ENCODE peak calls at places on chromosomes 1 and 21, in eight cellular contexts. H, S, A, L, F, Y, J and K are unnamed samples.

GRCh38 chr1:50427086-50427817 is 4.0 kb upstream of the DMRTA2 start:
- DNase-seq in J (no peak), Y (no peak), H (no peak), F (no peak), L (no peak), S (no peak), A (no peak), K (no peak)

GRCh38 chr1:58783090-58783992 is 506 bp downstream of the JUN start:
- DNase-seq in J (peak; percentile 68), H (peak; percentile 20), L (peak; percentile 61), Y (no peak), F (peak; percentile 39), S (peak; percentile 55), A (peak; percentile 76), K (peak; percentile 78)

GRCh38 chr1:83751602-83752001 is 247.3 kb downstream of the TTLL7 start:
- DNase-seq in H (no peak), F (no peak), J (no peak), A (no peak), Y (no peak), S (no peak), L (no peak), K (no peak)

GRCh38 chr1:109475261-109475660 is 8.4 kb upstream of the ATXN7L2 start:
- DNase-seq in A (no peak), J (no peak), Y (no peak), S (no peak), L (no peak), F (no peak), H (no peak), K (no peak)

GRCh38 chr1:228099331-228099732 is 3.8 kb downstream of the C1orf35 start:
- DNase-seq in Y (peak; percentile 1), S (no peak), F (no peak), H (no peak), A (no peak), L (no peak), J (no peak), K (no peak)

GRCh38 chr1:185409763-185410528 is 92.9 kb upstream of the IVNS1ABP start:
- DNase-seq in J (no peak), F (no peak), S (no peak), Y (no peak), A (no peak), L (peak; percentile 10), H (no peak), K (peak; percentile 32)

GRCh38 chr1:151989131-151989868 is 4.4 kb downstream of the S100A10 start:
- DNase-seq in Y (no peak), H (no peak), A (peak; percentile 72), J (peak; percentile 93), S (no peak), F (peak; percentile 46), L (no peak), K (no peak)

GRCh38 chr1:28740118-28740517 is 3.4 kb downstream of the YTHDF2 start:
- DNase-seq in F (no peak), J (no peak), L (no peak), S (no peak), A (no peak), Y (no peak), H (no peak), K (no peak)

GRCh38 chr1:118954286-118954890 is 33.8 kb downstream of the TBX15 start:
- DNase-seq in Y (no peak), H (no peak), A (no peak), J (no peak), S (no peak), F (no peak), L (no peak), K (no peak)

GRCh38 chr21:14057313-14057712 is 153.4 kb downstream of the LIPI start:
- DNase-seq in A (no peak), Y (no peak), S (no peak), J (no peak), L (no peak), H (no peak), F (no peak), K (no peak)

GRCh38 chr1:23609971-23610370 is 50.7 kb upstream of the ID3 start:
- DNase-seq in Y (no peak), H (no peak), S (no peak), A (no peak), F (no peak), J (no peak), L (no peak), K (no peak)

GRCh38 chr1:119549719-119550141 is 42.7 kb downstream of the HSD3B1 start:
- DNase-seq in F (peak; percentile 8), L (peak; percentile 78), S (no peak), J (peak; percentile 63), A (peak; percentile 92), H (no peak), Y (no peak), K (peak; percentile 85)